ENCODE peak calls at places on chromosomes 11 and 22, in ten cellular contexts. One of them, this sample, is unnamed.

GRCh38 chr11:3156282-3156660 is 8.8 kb downstream of the OSBPL5 start:
- DNase-seq in fibroblast of mammary gland: peak; percentile 37
- DNase-seq in left ventricle myocardium inferior: peak; percentile 19
- DNase-seq in lung: no peak
- DNase-seq in NB4: peak; percentile 87
- DNase-seq in A549: no peak
- DNase-seq in heart right ventricle: peak; percentile 12
- DNase-seq in neural progenitor cell: no peak
- DNase-seq in cardiac fibroblast: peak; percentile 46
- DNase-seq in OCI-LY7: no peak
- DNase-seq in this sample: no peak

GRCh38 chr11:71440021-71440755 is 8.0 kb downstream of the DHCR7 start:
- DNase-seq in fibroblast of mammary gland: no peak
- DNase-seq in left ventricle myocardium inferior: no peak
- DNase-seq in lung: no peak
- DNase-seq in NB4: no peak
- DNase-seq in A549: no peak
- DNase-seq in heart right ventricle: no peak
- DNase-seq in neural progenitor cell: no peak
- DNase-seq in cardiac fibroblast: no peak
- DNase-seq in OCI-LY7: no peak
- DNase-seq in this sample: no peak

GRCh38 chr22:19909350-19910179 is 32.0 kb upstream of the COMT start:
- DNase-seq in fibroblast of mammary gland: peak; percentile 71
- DNase-seq in left ventricle myocardium inferior: peak; percentile 85
- DNase-seq in lung: peak; percentile 81
- DNase-seq in NB4: peak; percentile 84
- DNase-seq in A549: peak; percentile 68
- DNase-seq in heart right ventricle: peak; percentile 83
- DNase-seq in neural progenitor cell: peak; percentile 89
- DNase-seq in cardiac fibroblast: peak; percentile 83
- DNase-seq in OCI-LY7: peak; percentile 89
- DNase-seq in this sample: peak; percentile 86

GRCh38 chr11:113106507-113106906 is 145.3 kb downstream of the NCAM1 start:
- DNase-seq in fibroblast of mammary gland: no peak
- DNase-seq in left ventricle myocardium inferior: no peak
- DNase-seq in lung: no peak
- DNase-seq in NB4: no peak
- DNase-seq in A549: no peak
- DNase-seq in heart right ventricle: no peak
- DNase-seq in neural progenitor cell: no peak
- DNase-seq in cardiac fibroblast: peak; percentile 16
- DNase-seq in OCI-LY7: no peak
- DNase-seq in this sample: peak; percentile 59

GRCh38 chr22:42060489-42060888 is 10.1 kb downstream of the NAGA start:
- DNase-seq in fibroblast of mammary gland: no peak
- DNase-seq in left ventricle myocardium inferior: no peak
- DNase-seq in lung: no peak
- DNase-seq in NB4: no peak
- DNase-seq in A549: no peak
- DNase-seq in heart right ventricle: no peak
- DNase-seq in neural progenitor cell: no peak
- DNase-seq in cardiac fibroblast: no peak
- DNase-seq in OCI-LY7: no peak
- DNase-seq in this sample: no peak

GRCh38 chr22:19490628-19491230 is 11.0 kb downstream of the CDC45 start:
- DNase-seq in fibroblast of mammary gland: no peak
- DNase-seq in left ventricle myocardium inferior: no peak
- DNase-seq in lung: no peak
- DNase-seq in NB4: no peak
- DNase-seq in A549: no peak
- DNase-seq in heart right ventricle: no peak
- DNase-seq in neural progenitor cell: no peak
- DNase-seq in cardiac fibroblast: no peak
- DNase-seq in OCI-LY7: no peak
- DNase-seq in this sample: no peak

GRCh38 chr22:19061471-19062138 is 60.6 kb downstream of the DGCR2 start:
- DNase-seq in fibroblast of mammary gland: no peak
- DNase-seq in left ventricle myocardium inferior: no peak
- DNase-seq in lung: no peak
- DNase-seq in NB4: no peak
- DNase-seq in A549: no peak
- DNase-seq in heart right ventricle: no peak
- DNase-seq in neural progenitor cell: no peak
- DNase-seq in cardiac fibroblast: no peak
- DNase-seq in OCI-LY7: no peak
- DNase-seq in this sample: no peak

GRCh38 chr11:1748467-1749019 is 1.9 kb downstream of the IFITM10 start:
- DNase-seq in fibroblast of mammary gland: no peak
- DNase-seq in left ventricle myocardium inferior: no peak
- DNase-seq in lung: no peak
- DNase-seq in NB4: no peak
- DNase-seq in A549: no peak
- DNase-seq in heart right ventricle: no peak
- DNase-seq in neural progenitor cell: no peak
- DNase-seq in cardiac fibroblast: peak; percentile 26
- DNase-seq in OCI-LY7: no peak
- DNase-seq in this sample: no peak

GRCh38 chr11:45382133-45382878 is 96.2 kb upstream of the SYT13 start:
- DNase-seq in fibroblast of mammary gland: no peak
- DNase-seq in left ventricle myocardium inferior: no peak
- DNase-seq in lung: no peak
- DNase-seq in NB4: no peak
- DNase-seq in A549: no peak
- DNase-seq in heart right ventricle: no peak
- DNase-seq in neural progenitor cell: no peak
- DNase-seq in cardiac fibroblast: no peak
- DNase-seq in OCI-LY7: no peak
- DNase-seq in this sample: no peak

GRCh38 chr11:66598993-66599392 is 6.0 kb downstream of the CCS start:
- DNase-seq in fibroblast of mammary gland: no peak
- DNase-seq in left ventricle myocardium inferior: no peak
- DNase-seq in lung: no peak
- DNase-seq in NB4: no peak
- DNase-seq in A549: no peak
- DNase-seq in heart right ventricle: no peak
- DNase-seq in neural progenitor cell: no peak
- DNase-seq in cardiac fibroblast: no peak
- DNase-seq in OCI-LY7: no peak
- DNase-seq in this sample: no peak

GRCh38 chr11:66592457-66593302 is at the start of the genes CCDC87 and CCS:
- DNase-seq in fibroblast of mammary gland: peak; percentile 92
- DNase-seq in left ventricle myocardium inferior: peak; percentile 99
- DNase-seq in lung: peak; percentile 98
- DNase-seq in NB4: peak; percentile 96
- DNase-seq in A549: peak; percentile 96
- DNase-seq in heart right ventricle: peak; percentile 99
- DNase-seq in neural progenitor cell: peak; percentile 98
- DNase-seq in cardiac fibroblast: peak; percentile 96
- DNase-seq in OCI-LY7: peak; percentile 97
- DNase-seq in this sample: peak; percentile 96

GRCh38 chr11:66593303-66593635 is 284 bp downstream of the CCS start:
- DNase-seq in fibroblast of mammary gland: no peak
- DNase-seq in left ventricle myocardium inferior: no peak
- DNase-seq in lung: no peak
- DNase-seq in NB4: no peak
- DNase-seq in A549: no peak
- DNase-seq in heart right ventricle: no peak
- DNase-seq in neural progenitor cell: no peak
- DNase-seq in cardiac fibroblast: no peak
- DNase-seq in OCI-LY7: no peak
- DNase-seq in this sample: no peak

GRCh38 chr11:66593650-66594049 is 665 bp downstream of the CCS start:
- DNase-seq in fibroblast of mammary gland: no peak
- DNase-seq in left ventricle myocardium inferior: no peak
- DNase-seq in lung: no peak
- DNase-seq in NB4: no peak
- DNase-seq in A549: no peak
- DNase-seq in heart right ventricle: no peak
- DNase-seq in neural progenitor cell: no peak
- DNase-seq in cardiac fibroblast: no peak
- DNase-seq in OCI-LY7: no peak
- DNase-seq in this sample: no peak

GRCh38 chr11:66595245-66595904 is 2.4 kb downstream of the CCS start:
- DNase-seq in fibroblast of mammary gland: no peak
- DNase-seq in left ventricle myocardium inferior: peak; percentile 62
- DNase-seq in lung: peak; percentile 33
- DNase-seq in NB4: peak; percentile 85
- DNase-seq in A549: no peak
- DNase-seq in heart right ventricle: peak; percentile 40
- DNase-seq in neural progenitor cell: no peak
- DNase-seq in cardiac fibroblast: peak; percentile 77
- DNase-seq in OCI-LY7: no peak
- DNase-seq in this sample: peak; percentile 94
- H3K4me3 ChIP-seq in fibroblast of mammary gland: no peak overlapping the region
- H3K4me3 ChIP-seq in left ventricle myocardium inferior: peak overlapping the region; percentile 5
- H3K4me3 ChIP-seq in lung: no peak overlapping the region
- H3K4me3 ChIP-seq in NB4: peak overlapping the region; percentile 26
- H3K4me3 ChIP-seq in A549: no peak overlapping the region
- H3K4me3 ChIP-seq in heart right ventricle: no peak overlapping the region
- H3K4me3 ChIP-seq in neural progenitor cell: no peak overlapping the region
- H3K4me3 ChIP-seq in cardiac fibroblast: no peak overlapping the region
- H3K4me3 ChIP-seq in OCI-LY7: peak overlapping the region; percentile 25
- H3K4me3 ChIP-seq in this sample: peak overlapping the region; percentile 13

GRCh38 chr22:48894064-48894671 is 933.5 kb downstream of the BRD1 start:
- DNase-seq in fibroblast of mammary gland: no peak
- DNase-seq in left ventricle myocardium inferior: no peak
- DNase-seq in lung: no peak
- DNase-seq in NB4: peak; percentile 69
- DNase-seq in A549: no peak
- DNase-seq in heart right ventricle: no peak
- DNase-seq in neural progenitor cell: no peak
- DNase-seq in cardiac fibroblast: no peak
- DNase-seq in OCI-LY7: peak; percentile 4
- DNase-seq in this sample: no peak
- TF ChIP-seq CTCF in fibroblast of mammary gland: no peak
- TF ChIP-seq CTCF in left ventricle myocardium inferior: no peak
- TF ChIP-seq CTCF in lung: no peak
- TF ChIP-seq CTCF in NB4: peak; percentile 58
- TF ChIP-seq CTCF in A549: no peak
- TF ChIP-seq CTCF in heart right ventricle: no peak
- TF ChIP-seq CTCF in neural progenitor cell: peak; percentile 51
- TF ChIP-seq CTCF in cardiac fibroblast: no peak
- TF ChIP-seq CTCF in OCI-LY7: peak; percentile 67
- TF ChIP-seq CTCF in this sample: no peak

DNA sequence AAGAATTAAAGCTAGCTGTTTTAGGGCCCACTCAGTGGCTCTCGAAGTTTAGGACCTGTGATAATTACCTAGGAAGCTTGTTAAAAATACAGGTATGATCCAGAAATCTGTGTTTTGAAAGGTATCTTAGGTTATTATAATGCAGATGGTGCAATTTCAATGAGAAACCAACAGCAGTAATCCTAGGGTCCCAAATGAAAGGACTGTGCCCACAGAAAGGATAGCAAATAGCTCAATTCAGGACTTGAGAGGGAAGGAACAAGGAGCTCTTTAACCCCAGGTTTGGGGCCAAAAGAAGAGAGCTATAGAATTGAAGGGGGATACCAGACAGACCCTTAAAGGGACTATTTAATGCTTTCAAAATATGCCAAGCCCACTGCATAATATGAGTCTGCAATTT is 11.7 kb downstream of the MMP20 start:
- DNase-seq in fibroblast of mammary gland: no peak
- DNase-seq in left ventricle myocardium inferior: no peak
- DNase-seq in lung: no peak
- DNase-seq in NB4: no peak
- DNase-seq in A549: no peak
- DNase-seq in heart right ventricle: no peak
- DNase-seq in neural progenitor cell: no peak
- DNase-seq in cardiac fibroblast: no peak
- DNase-seq in OCI-LY7: no peak
- DNase-seq in this sample: no peak
- H3K4me3 ChIP-seq in fibroblast of mammary gland: no peak overlapping the region
- H3K4me3 ChIP-seq in left ventricle myocardium inferior: no peak overlapping the region
- H3K4me3 ChIP-seq in lung: no peak overlapping the region
- H3K4me3 ChIP-seq in NB4: no peak overlapping the region
- H3K4me3 ChIP-seq in A549: no peak overlapping the region
- H3K4me3 ChIP-seq in heart right ventricle: no peak overlapping the region
- H3K4me3 ChIP-seq in neural progenitor cell: no peak overlapping the region
- H3K4me3 ChIP-seq in cardiac fibroblast: no peak overlapping the region
- H3K4me3 ChIP-seq in OCI-LY7: no peak overlapping the region
- H3K4me3 ChIP-seq in this sample: no peak overlapping the region

DNA sequence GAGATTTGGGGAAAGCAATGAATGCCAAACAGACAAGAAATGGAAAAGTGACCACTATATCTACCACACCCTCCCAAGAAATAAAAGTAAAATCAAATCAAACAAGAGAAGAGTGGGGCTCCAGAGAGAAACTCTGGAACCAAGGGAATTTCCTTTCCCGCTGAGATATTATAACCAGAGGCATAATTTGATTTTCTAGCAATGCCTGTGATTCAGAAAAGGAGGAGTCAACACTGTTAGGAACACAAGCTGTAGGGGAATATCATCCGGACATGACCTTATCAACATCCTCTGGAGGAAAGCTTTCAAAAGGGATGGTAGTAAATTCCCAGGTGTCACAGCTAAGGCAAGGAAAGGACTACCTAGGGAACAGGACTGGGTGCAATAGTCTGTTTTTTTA is 29.6 kb upstream of the LRRC55 start:
- DNase-seq in fibroblast of mammary gland: no peak
- DNase-seq in left ventricle myocardium inferior: no peak
- DNase-seq in lung: no peak
- DNase-seq in NB4: no peak
- DNase-seq in A549: no peak
- DNase-seq in heart right ventricle: no peak
- DNase-seq in neural progenitor cell: no peak
- DNase-seq in cardiac fibroblast: no peak
- DNase-seq in OCI-LY7: no peak
- DNase-seq in this sample: no peak
- TF ChIP-seq CTCF in fibroblast of mammary gland: no peak
- TF ChIP-seq CTCF in left ventricle myocardium inferior: no peak
- TF ChIP-seq CTCF in lung: no peak
- TF ChIP-seq CTCF in NB4: no peak
- TF ChIP-seq CTCF in A549: no peak
- TF ChIP-seq CTCF in heart right ventricle: no peak
- TF ChIP-seq CTCF in neural progenitor cell: no peak
- TF ChIP-seq CTCF in cardiac fibroblast: no peak
- TF ChIP-seq CTCF in OCI-LY7: no peak
- TF ChIP-seq CTCF in this sample: no peak

GRCh38 chr11:114159802-114160588 is 100.5 kb downstream of the ZBTB16 start:
- DNase-seq in fibroblast of mammary gland: peak; percentile 99
- DNase-seq in left ventricle myocardium inferior: peak; percentile 100
- DNase-seq in lung: peak; percentile 98
- DNase-seq in NB4: peak; percentile 76
- DNase-seq in A549: peak; percentile 66
- DNase-seq in heart right ventricle: peak; percentile 99
- DNase-seq in neural progenitor cell: peak; percentile 55
- DNase-seq in cardiac fibroblast: peak; percentile 99
- DNase-seq in OCI-LY7: peak; percentile 98
- DNase-seq in this sample: peak; percentile 99
- H3K4me3 ChIP-seq in fibroblast of mammary gland: peak overlapping the region; percentile 30
- H3K4me3 ChIP-seq in left ventricle myocardium inferior: peak overlapping the region; percentile 57
- H3K4me3 ChIP-seq in lung: no peak overlapping the region
- H3K4me3 ChIP-seq in NB4: no peak overlapping the region
- H3K4me3 ChIP-seq in A549: no peak overlapping the region
- H3K4me3 ChIP-seq in heart right ventricle: peak overlapping the region; percentile 39
- H3K4me3 ChIP-seq in neural progenitor cell: no peak overlapping the region
- H3K4me3 ChIP-seq in cardiac fibroblast: no peak overlapping the region
- H3K4me3 ChIP-seq in OCI-LY7: peak overlapping the region; percentile 43
- H3K4me3 ChIP-seq in this sample: peak overlapping the region; percentile 39

GRCh38 chr22:46001046-46001425 is 24.1 kb upstream of the WNT7B start:
- DNase-seq in fibroblast of mammary gland: no peak
- DNase-seq in left ventricle myocardium inferior: no peak
- DNase-seq in lung: no peak
- DNase-seq in NB4: peak; percentile 28
- DNase-seq in A549: no peak
- DNase-seq in heart right ventricle: no peak
- DNase-seq in neural progenitor cell: no peak
- DNase-seq in cardiac fibroblast: no peak
- DNase-seq in OCI-LY7: peak; percentile 28
- DNase-seq in this sample: no peak
- TF ChIP-seq CTCF in fibroblast of mammary gland: peak; percentile 9
- TF ChIP-seq CTCF in left ventricle myocardium inferior: no peak
- TF ChIP-seq CTCF in lung: no peak
- TF ChIP-seq CTCF in NB4: peak; percentile 18
- TF ChIP-seq CTCF in A549: no peak
- TF ChIP-seq CTCF in heart right ventricle: no peak
- TF ChIP-seq CTCF in neural progenitor cell: no peak
- TF ChIP-seq CTCF in cardiac fibroblast: no peak
- TF ChIP-seq CTCF in OCI-LY7: peak; percentile 50
- TF ChIP-seq CTCF in this sample: peak; percentile 8

This sample was measured in fibroblast of pulmonary artery.